ENCODE peak calls at places on chromosomes 11 and 22, in eight cellular contexts. X is spleen, V is Panc1, D is PC-3, E is suprapubic skin, I is small intestine, F is thoracic aorta, P is uterus. N is an unnamed sample. For H3K27me3 and H3K9me3, the result is how much of the 10 kb centered on the place peaks cover.

GRCh38 chr11:116073854-116074837 is 569.9 kb upstream of the CADM1 start:
- DNase-seq in X (no peak), V (no peak), D (no peak), E (no peak), I (peak), F (no peak), P (peak), N (peak)

GRCh38 chr11:115008774-115009173 is 330.4 kb downstream of the NXPE2 start:
- DNase-seq in X (no peak), V (no peak), D (no peak), E (no peak), I (no peak), F (no peak), P (no peak), N (no peak)

GRCh38 chr11:575324-575995 is 810 bp upstream of the PHRF1 start:
- DNase-seq in X (peak), V (no peak), D (peak), E (peak), I (peak), F (no peak), P (peak), N (peak)

GRCh38 chr22:26321469-26321913 is 107.6 kb upstream of the ASPHD2 start:
- DNase-seq in X (no peak), V (no peak), D (peak), E (no peak), I (no peak), F (no peak), P (no peak), N (peak)

GRCh38 chr22:32416556-32417085 is 4.6 kb upstream of the RTCB start:
- DNase-seq in X (no peak), V (no peak), D (no peak), E (no peak), I (no peak), F (no peak), P (no peak), N (no peak)

GRCh38 chr11:8830641-8831040 is 80.3 kb upstream of the AKIP1 start:
- DNase-seq in X (no peak), V (no peak), D (no peak), E (no peak), I (no peak), F (no peak), P (no peak), N (no peak)

GRCh38 chr11:75919525-75919924 is 104.5 kb downstream of the UVRAG start:
- DNase-seq in X (no peak), V (no peak), D (no peak), E (no peak), I (peak), F (no peak), P (no peak), N (no peak)

GRCh38 chr11:101553891-101554292 is 29.9 kb downstream of the TRPC6 start:
- DNase-seq in X (no peak), V (no peak), D (no peak), E (no peak), I (no peak), F (no peak), P (no peak), N (no peak)

GRCh38 chr11:70711095-70711910 is 313.0 kb downstream of the CTTN start:
- DNase-seq in X (peak), V (no peak), D (no peak), E (no peak), I (no peak), F (no peak), P (no peak), N (no peak)

GRCh38 chr11:61377461-61378160 is 14.8 kb upstream of the TMEM216 start:
- DNase-seq in X (no peak), V (no peak), D (no peak), E (no peak), I (no peak), F (no peak), P (no peak), N (no peak)

GRCh38 chr11:57502870-57503269 is 12.6 kb downstream of the SLC43A1 start:
- DNase-seq in X (no peak), V (no peak), D (no peak), E (no peak), I (no peak), F (no peak), P (no peak), N (no peak)

GRCh38 chr11:89381094-89381493 is 110.1 kb downstream of the NOX4 start:
- DNase-seq in X (no peak), V (no peak), D (peak), E (peak), I (no peak), F (peak), P (peak), N (peak)

GRCh38 chr11:112751312-112751711 is 209.9 kb upstream of the NCAM1 start:
- DNase-seq in X (no peak), V (no peak), D (no peak), E (no peak), I (no peak), F (no peak), P (no peak), N (no peak)

GRCh38 chr11:65867284-65868071 is 5.1 kb downstream of the EFEMP2 start:
- DNase-seq in X (peak), V (no peak), D (no peak), E (no peak), I (no peak), F (no peak), P (peak), N (no peak)

GRCh38 chr11:59829358-59829757 is 15.9 kb downstream of the CBLIF start:
- DNase-seq in X (no peak), V (no peak), D (no peak), E (no peak), I (no peak), F (no peak), P (no peak), N (no peak)

GRCh38 chr11:125519865-125520834 is 24.1 kb upstream of the FEZ1 start:
- DNase-seq in X (no peak), V (no peak), D (no peak), E (no peak), I (no peak), F (no peak), P (no peak), N (no peak)

DNA sequence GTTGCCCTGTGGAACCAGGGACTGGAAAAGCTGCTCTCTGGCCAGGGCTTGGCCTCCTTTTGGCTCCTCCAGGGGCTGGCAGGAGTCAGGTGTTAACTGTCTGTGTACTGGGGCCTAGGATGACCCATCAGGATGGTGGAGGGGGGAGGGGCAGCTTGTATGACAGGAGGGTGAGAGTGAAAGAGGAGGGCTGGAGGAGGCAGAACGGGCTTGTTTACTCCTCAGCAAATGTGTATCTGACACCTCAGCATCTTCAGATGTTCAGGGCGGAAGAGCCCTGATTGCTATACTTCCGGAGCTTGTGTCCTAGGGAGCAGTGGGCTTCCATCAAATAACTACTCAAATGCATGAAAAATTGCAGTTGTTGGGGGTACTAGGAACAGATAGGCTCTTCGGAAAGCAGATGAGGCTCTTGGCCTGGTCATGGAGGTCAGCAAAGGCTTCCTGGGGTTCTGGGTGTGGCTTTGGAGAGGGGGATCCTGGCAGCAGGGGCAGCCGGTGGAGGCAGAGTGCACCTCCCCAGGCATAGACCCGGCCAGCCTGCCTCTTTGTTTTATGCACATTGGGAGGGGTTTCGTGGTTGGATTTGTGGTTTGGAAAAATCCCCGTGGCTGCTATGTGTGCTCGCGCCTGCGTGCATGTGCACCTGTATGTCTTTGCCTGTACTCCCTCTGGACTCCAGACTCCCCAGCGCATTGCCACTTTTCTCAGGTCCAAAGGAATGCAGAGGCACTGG is 31.2 kb downstream of the CD82 start:
- DNase-seq in X (no peak), V (no peak), D (no peak), E (no peak), I (no peak), F (no peak), P (no peak), N (peak)
- H3K4me3 ChIP-seq in X (no peak), V (no peak), D (no peak), E (no peak), I (no peak), F (peak), P (no peak), N (no peak)

GRCh38 chr22:48433647-48434046 is 1394.0 kb downstream of the BRD1 start:
- DNase-seq in X (peak), V (no peak), D (no peak), E (peak), I (no peak), F (no peak), P (no peak), N (no peak)

GRCh38 chr22:48434868-48435250 is 1392.8 kb downstream of the BRD1 start:
- DNase-seq in X (peak), V (no peak), D (no peak), E (no peak), I (no peak), F (no peak), P (no peak), N (no peak)

GRCh38 chr22:48436201-48436931 is 1391.3 kb downstream of the BRD1 start:
- DNase-seq in X (peak), V (no peak), D (no peak), E (no peak), I (no peak), F (no peak), P (no peak), N (no peak)

GRCh38 chr22:48432721-48433518 is 1394.8 kb downstream of the BRD1 start:
- DNase-seq in X (peak), V (no peak), D (no peak), E (peak), I (no peak), F (no peak), P (no peak), N (no peak)

DNA sequence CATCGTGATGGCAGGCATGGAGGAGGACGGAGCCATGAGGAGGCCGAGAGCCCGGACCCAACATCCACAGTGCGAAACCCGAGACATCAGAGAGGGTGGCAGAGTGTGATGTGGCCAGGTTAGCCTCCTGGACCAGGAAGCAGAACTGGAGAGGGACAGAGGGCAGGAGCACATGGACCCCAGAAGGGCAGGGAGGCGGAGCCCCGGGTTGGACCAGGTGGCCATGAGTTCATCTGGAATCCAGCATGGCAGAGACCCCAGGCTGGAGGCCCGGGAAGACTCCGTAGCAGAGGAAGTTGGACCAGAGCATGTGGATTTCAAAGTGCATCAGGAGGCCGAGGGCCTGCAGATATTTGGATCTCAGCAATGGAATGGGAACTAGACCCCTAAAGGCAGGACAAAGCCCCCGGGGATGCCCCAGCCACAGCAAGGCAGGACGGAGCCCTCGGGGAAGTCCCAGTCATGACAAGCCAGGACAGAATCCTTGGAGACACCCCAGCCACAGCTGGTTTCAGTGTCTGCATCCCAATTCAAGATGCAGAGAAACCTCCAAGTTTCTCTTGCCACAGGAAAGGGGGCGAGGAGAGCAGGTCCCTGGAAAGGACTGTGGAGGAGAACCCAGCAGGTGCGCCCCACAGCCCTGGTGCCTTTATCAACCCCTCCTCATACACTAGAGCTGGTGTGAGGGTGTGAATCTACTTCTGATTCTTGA is 1393.4 kb downstream of the BRD1 start:
- DNase-seq in X (peak), V (no peak), D (no peak), E (peak), I (no peak), F (no peak), P (no peak), N (no peak)
- H3K27me3 ChIP-seq in X (under half), V (under half), D (under half), E (under half), I (under half), F (under half), P (under half), N (under half)

GRCh38 chr11:48675945-48676344 is 187.4 kb downstream of the OR4A47 start:
- DNase-seq in X (no peak), V (no peak), D (no peak), E (no peak), I (no peak), F (no peak), P (no peak), N (no peak)
- H3K9me3 ChIP-seq in X (under half), V (under half), D (under half), E (under half), I (under half), F (under half), P (under half), N (under half)

DNA sequence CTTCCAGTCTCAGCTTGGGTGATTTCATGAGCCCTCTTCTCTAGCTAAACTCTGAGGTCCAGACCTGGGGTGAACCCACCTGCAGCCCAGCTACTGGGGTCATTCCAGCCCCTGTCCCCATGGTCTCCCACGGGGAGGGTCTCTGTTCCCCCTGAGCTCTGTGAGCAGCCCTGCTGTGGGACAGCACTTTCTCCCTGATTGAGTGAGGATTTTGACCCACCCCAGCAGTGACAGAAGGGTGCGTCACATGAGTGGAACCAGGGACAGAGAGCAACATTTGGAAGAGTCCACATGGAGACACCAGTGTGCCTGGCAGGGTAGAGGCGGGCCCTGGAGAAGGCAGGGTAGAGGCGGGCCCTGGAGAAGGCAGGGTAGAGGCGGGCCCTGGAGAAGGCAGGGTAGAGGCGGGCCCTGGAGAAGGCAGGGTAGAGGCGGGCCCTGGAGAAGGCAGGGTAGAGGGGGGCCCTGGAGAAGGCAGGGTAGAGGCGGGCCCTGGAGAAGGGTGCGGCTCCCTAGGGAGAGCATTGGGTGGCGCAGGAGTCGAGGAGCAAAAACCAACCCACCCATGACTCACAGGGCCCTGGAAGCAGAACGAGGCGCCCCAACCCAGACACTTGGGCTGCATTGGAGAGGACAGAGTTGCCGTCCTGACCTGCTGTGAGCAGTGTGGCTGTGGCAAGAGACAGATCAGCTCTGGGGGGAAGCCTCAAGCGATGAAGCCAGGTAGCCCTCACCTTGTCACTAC is 227.7 kb upstream of the B3GAT1 start:
- DNase-seq in X (peak), V (no peak), D (no peak), E (no peak), I (peak), F (no peak), P (no peak), N (peak)
- H3K4me3 ChIP-seq in X (no peak), V (no peak), D (no peak), E (no peak), I (no peak), F (no peak), P (no peak), N (no peak)